ENCODE peak calls at places on chromosomes 6 and 20, in six cellular contexts. G is HepG2, R is GM12878, W is K562, A is SK-N-SH, V is H1. Q is an unnamed sample.

GRCh38 chr20:31454374-31454773 is 13.9 kb downstream of the DEFB123 start:
- DNase-seq in G (no peak), R (no peak), W (no peak), A (no peak), V (no peak), Q (no peak)

GRCh38 chr20:49534314-49534713 is 33.6 kb downstream of the PTGIS start:
- DNase-seq in G (peak; percentile 63), R (peak; percentile 19), W (peak; percentile 81), A (peak; percentile 79), V (peak; percentile 85), Q (peak; percentile 20)

GRCh38 chr6:63295553-63295952 is 24.2 kb downstream of the LGSN start:
- DNase-seq in G (no peak), R (no peak), W (no peak), A (no peak), V (no peak), Q (no peak)

GRCh38 chr6:87572031-87572430 is 17.8 kb downstream of the RARS2 start:
- DNase-seq in G (no peak), R (no peak), W (no peak), A (no peak), V (no peak), Q (no peak)

GRCh38 chr6:128648022-128648598 is 127.7 kb upstream of the PTPRK start:
- DNase-seq in G (no peak), R (no peak), W (no peak), A (no peak), V (no peak), Q (no peak)

GRCh38 chr6:130159876-130160415 is 62.8 kb downstream of the SAMD3 start:
- DNase-seq in G (no peak), R (no peak), W (no peak), A (no peak), V (no peak), Q (no peak)

GRCh38 chr6:168713839-168714238 is 272.9 kb downstream of the SMOC2 start:
- DNase-seq in G (peak; percentile 47), R (no peak), W (peak; percentile 47), A (peak; percentile 59), V (no peak), Q (no peak)

GRCh38 chr6:39430446-39430845 is 107.9 kb upstream of the KCNK16 start:
- DNase-seq in G (no peak), R (no peak), W (no peak), A (no peak), V (no peak), Q (no peak)

GRCh38 chr6:26553264-26553738 is 15.1 kb downstream of the HMGN4 start:
- DNase-seq in G (peak; percentile 78), R (no peak), W (peak; percentile 80), A (peak; percentile 74), V (peak; percentile 93), Q (no peak)

GRCh38 chr6:89977808-89978748 is 83.8 kb downstream of the GJA10 start:
- DNase-seq in G (no peak), R (no peak), W (no peak), A (peak; percentile 54), V (no peak), Q (no peak)

GRCh38 chr6:89974776-89975175 is 80.5 kb downstream of the GJA10 start:
- DNase-seq in G (no peak), R (no peak), W (no peak), A (no peak), V (no peak), Q (no peak)

GRCh38 chr6:89979473-89980119 is 85.3 kb downstream of the GJA10 start:
- DNase-seq in G (no peak), R (no peak), W (no peak), A (no peak), V (no peak), Q (no peak)

GRCh38 chr6:89978749-89979145 is 84.5 kb downstream of the GJA10 start:
- DNase-seq in G (no peak), R (no peak), W (no peak), A (no peak), V (no peak), Q (no peak)

GRCh38 chr6:89976141-89977020 is 82.1 kb downstream of the GJA10 start:
- DNase-seq in G (no peak), R (no peak), W (no peak), A (no peak), V (no peak), Q (no peak)
- TF ChIP-seq GABPA in G (no peak), R (no peak), W (no peak), A (no peak), V (no peak), Q (no peak)

GRCh38 chr6:95366414-95366813 is 210.9 kb upstream of the MANEA start:
- DNase-seq in G (no peak), R (no peak), W (no peak), A (no peak), V (no peak), Q (no peak)

GRCh38 chr6:95365454-95365853 is 211.9 kb upstream of the MANEA start:
- DNase-seq in G (no peak), R (no peak), W (no peak), A (no peak), V (no peak), Q (no peak)

DNA sequence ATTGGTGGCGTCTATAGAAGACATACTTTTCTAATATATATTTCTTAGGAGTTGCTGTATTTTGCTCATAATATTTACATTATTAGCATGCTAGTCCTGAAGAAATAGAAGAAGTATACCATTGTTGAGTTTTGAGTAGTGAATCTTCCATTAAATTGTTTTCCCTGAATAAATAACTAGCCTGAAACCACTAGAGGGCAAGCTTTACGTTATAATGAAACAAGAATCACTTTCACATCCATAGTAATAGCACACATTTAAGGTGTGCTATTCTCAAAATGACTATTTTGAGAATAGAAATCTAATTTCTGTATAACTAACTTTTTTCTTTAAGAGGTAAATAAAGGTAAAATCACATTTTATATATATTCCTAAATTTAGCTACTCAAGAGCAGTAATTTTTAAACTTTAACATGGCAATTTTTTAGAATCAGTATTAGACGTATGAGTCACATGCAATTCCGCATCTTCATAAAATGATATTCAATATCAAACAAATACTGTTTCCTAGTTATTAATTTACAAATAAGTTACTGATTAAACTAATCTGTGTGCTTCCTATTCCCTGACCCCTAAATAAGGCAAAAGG is 213.2 kb upstream of the MANEA start:
- DNase-seq in G (peak; percentile 20), R (no peak), W (no peak), A (peak; percentile 30), V (no peak), Q (no peak)
- TF ChIP-seq CTCF in G (no peak), R (peak; percentile 54), W (no peak), A (peak; percentile 63), V (peak; percentile 13), Q (peak; percentile 26)

DNA sequence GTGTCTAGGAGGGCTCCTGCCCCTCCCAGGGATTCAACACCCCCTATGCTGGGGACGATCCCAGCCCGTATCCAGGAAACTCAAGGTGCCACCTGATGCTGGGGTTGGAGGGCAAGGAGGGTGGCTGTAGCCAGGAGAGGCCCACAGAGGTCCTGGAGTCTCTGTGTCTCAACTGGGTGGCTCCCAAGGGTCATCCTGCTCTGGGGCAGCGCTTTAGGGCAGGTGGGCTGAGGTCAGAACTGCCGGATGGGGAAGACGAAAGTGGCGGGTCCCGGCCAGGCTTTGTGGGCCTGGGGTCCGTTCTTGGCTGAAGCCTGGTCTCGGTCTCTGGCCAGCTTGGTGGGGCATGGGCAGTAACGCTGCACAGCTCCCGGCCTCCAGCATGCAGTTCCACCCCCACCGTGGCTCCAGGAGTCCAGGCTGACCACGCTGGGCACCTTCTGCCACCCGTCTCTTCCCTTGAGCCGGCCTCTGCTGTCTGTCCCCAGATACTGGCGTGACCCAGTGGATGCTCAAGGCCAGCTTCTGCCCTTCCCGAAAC is 2.8 kb upstream of the COL20A1 start:
- DNase-seq in G (no peak), R (no peak), W (no peak), A (no peak), V (no peak), Q (no peak)
- TF ChIP-seq GABPA in G (no peak), R (no peak), W (no peak), A (no peak), V (no peak), Q (no peak)

DNA sequence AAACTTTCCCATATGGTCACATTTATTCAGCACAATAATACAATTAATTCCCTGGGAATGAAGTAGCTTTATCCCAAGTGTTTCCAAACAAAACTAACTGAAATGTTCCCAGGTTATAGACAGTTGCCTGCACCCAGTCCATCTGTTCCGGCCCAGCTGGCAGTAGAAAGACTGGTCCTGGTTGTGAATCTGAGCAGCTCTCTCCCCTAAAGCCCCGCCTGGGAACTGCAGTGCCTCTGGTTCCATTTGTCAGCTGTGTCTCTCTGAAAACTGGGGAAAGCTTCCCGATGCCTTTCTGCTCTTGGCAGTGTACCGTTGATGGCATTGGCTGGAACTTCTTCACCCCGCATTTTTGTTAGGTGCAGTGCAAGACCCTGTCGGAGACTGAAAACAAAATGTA is 8.7 kb downstream of the MTHFD1L start:
- DNase-seq in G (no peak), R (no peak), W (no peak), A (no peak), V (no peak), Q (no peak)
- TF ChIP-seq CTCF in G (no peak), R (no peak), W (no peak), A (no peak), V (no peak), Q (no peak)

GRCh38 chr20:48329676-48330644 is 497.8 kb downstream of the PREX1 start:
- DNase-seq in G (peak; percentile 32), R (no peak), W (peak; percentile 27), A (peak; percentile 78), V (no peak), Q (no peak)
- TF ChIP-seq GABPA in G (no peak), R (no peak), W (no peak), A (no peak), V (no peak), Q (no peak)

DNA sequence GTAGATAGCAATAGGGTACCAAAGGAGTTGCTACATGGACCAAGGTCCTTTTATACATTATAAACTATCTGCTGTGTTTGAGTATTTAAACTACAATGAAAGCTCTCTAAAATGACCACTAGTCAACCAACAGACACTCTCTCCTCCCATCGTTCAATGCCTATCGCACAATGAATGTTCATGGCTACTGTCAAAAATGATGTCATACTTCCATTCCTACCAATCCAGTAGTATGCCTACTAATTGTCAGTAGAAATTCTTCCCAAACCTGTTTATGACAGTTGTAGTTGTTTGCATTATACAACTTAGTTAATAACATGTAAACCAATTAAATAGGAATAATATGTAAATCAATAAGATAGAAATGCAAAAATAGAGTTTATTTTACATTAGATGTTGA is 39.0 kb upstream of the VSX1 start:
- DNase-seq in G (no peak), R (no peak), W (no peak), A (no peak), V (no peak), Q (no peak)
- TF ChIP-seq CTCF in G (no peak), R (no peak), W (no peak), A (no peak), V (no peak), Q (no peak)